ENCODE peak calls at places on chromosome 19, in four cellular contexts. I, T, G and U are unnamed samples.

GRCh38 chr19:47260476-47260875 is 4.2 kb downstream of the CCDC9 start:
- DNase-seq in T (no peak), G (no peak), I (no peak), U (no peak)

GRCh38 chr19:38707512-38708114 is 36.7 kb downstream of the CAPN12 start:
- DNase-seq in I (no peak), T (no peak), G (no peak), U (no peak)

GRCh38 chr19:461664-462551 is 1.1 kb upstream of the SHC2 start:
- DNase-seq in T (peak), I (no peak), G (peak), U (peak)

GRCh38 chr19:4181053-4181508 is 1.3 kb downstream of the SIRT6 start:
- DNase-seq in G (no peak), I (no peak), T (no peak), U (no peak)

GRCh38 chr19:15252398-15253018 is 20.3 kb upstream of the EPHX3 start:
- DNase-seq in I (peak), T (peak), G (no peak), U (no peak)

GRCh38 chr19:45137179-45137761 is 23.5 kb downstream of the NKPD1 start:
- DNase-seq in T (no peak), G (no peak), I (no peak), U (no peak)

GRCh38 chr19:33048806-33049676 is 15.6 kb downstream of the RHPN2 start:
- DNase-seq in T (peak), G (no peak), I (no peak), U (no peak)

GRCh38 chr19:42152285-42152684 is 20.0 kb upstream of the POU2F2 start:
- DNase-seq in G (no peak), I (no peak), T (no peak), U (no peak)

GRCh38 chr19:34316741-34317241 is 48.2 kb upstream of the GPI start:
- DNase-seq in G (no peak), I (no peak), T (no peak), U (no peak)